ENCODE peak calls at places on chromosome 19, in seven cellular contexts. D is activated CD4-positive, alpha-beta memory T cell treated with anti-CD3 and anti-CD28 coated beads for 36 hours; W is thoracic aorta; T is BJ; J is AG04449; F is T1000; C is AG04450. X is an unnamed sample.

GRCh38 chr19:21568816-21569496 is 63.6 kb downstream of the ZNF429 start:
- DNase-seq in D (peak), F (peak), T (peak), J (no peak), C (no peak), W (peak), X (no peak)

GRCh38 chr19:38303517-38304351 is at the start of gene C19orf33:
- DNase-seq in J (no peak), C (no peak), T (no peak), W (no peak), F (no peak), D (no peak), X (no peak)

GRCh38 chr19:55018216-55018615 is 19.8 kb downstream of the GP6 start:
- DNase-seq in F (no peak), C (no peak), T (no peak), J (no peak), D (no peak), W (no peak), X (no peak)

GRCh38 chr19:48873476-48874308 is 1.5 kb downstream of the PPP1R15A start:
- DNase-seq in D (peak), C (no peak), J (no peak), T (no peak), F (no peak), W (no peak), X (no peak)

GRCh38 chr19:3196064-3196932 is 10.6 kb downstream of the NCLN start:
- DNase-seq in J (no peak), C (no peak), T (no peak), D (no peak), F (no peak), W (no peak), X (no peak)

GRCh38 chr19:46427518-46427917 is 1.2 kb downstream of the PNMA8C start:
- DNase-seq in F (no peak), J (no peak), T (no peak), C (no peak), W (no peak), D (no peak), X (no peak)

GRCh38 chr19:4149518-4150288 is 3.7 kb upstream of the CREB3L3 start:
- DNase-seq in T (no peak), C (no peak), D (no peak), W (no peak), F (no peak), J (no peak), X (no peak)

GRCh38 chr19:10061717-10062310 is 24.3 kb upstream of the SHFL start:
- DNase-seq in J (no peak), T (no peak), F (no peak), W (no peak), D (no peak), C (no peak), X (peak)

GRCh38 chr19:50261446-50261970 is 58.1 kb downstream of the MYH14 start:
- DNase-seq in C (no peak), D (no peak), T (no peak), J (no peak), W (no peak), F (no peak), X (no peak)

X was measured in HEK293T.